ENCODE peak calls at places on chromosomes 6 and 20, in nine cellular contexts. S is OCI-M1; I is neural crest cell; X is endodermal cell; L is GM13977; Q is H7; T is effector CD4-positive, alpha-beta T cell; B is Caco-2; U is fibroblast of pulmonary artery. A is an unnamed sample.

GRCh38 chr20:63095718-63096654 is 89.2 kb upstream of the BHLHE23 start:
- DNase-seq in S (no peak), I (no peak), X (peak), L (no peak), Q (peak), T (no peak), B (no peak), U (no peak), A (no peak)

GRCh38 chr20:11676618-11677289 is 240.9 kb upstream of the BTBD3 start:
- DNase-seq in S (peak), I (peak), X (peak), L (no peak), Q (peak), T (no peak), B (peak), U (peak), A (peak)

GRCh38 chr6:82084324-82084920 is 163.1 kb downstream of the IBTK start:
- DNase-seq in S (no peak), I (no peak), X (no peak), L (no peak), Q (no peak), T (no peak), B (no peak), U (no peak), A (no peak)

GRCh38 chr6:52371656-52372151 is 9.8 kb downstream of the PAQR8 start:
- DNase-seq in S (no peak), I (no peak), X (no peak), L (no peak), Q (no peak), T (no peak), B (no peak), U (peak), A (peak)

GRCh38 chr6:132730560-132730959 is 16.7 kb upstream of the VNN1 start:
- DNase-seq in S (no peak), I (no peak), X (no peak), L (no peak), Q (no peak), T (no peak), B (no peak), U (peak), A (peak)

GRCh38 chr20:14219801-14220461 is 117.5 kb downstream of the FLRT3 start:
- DNase-seq in S (no peak), I (no peak), X (peak), L (no peak), Q (peak), T (no peak), B (peak), U (no peak), A (no peak)

GRCh38 chr6:38646166-38646565 is 6.4 kb upstream of the BTBD9 start:
- DNase-seq in S (no peak), I (no peak), X (no peak), L (no peak), Q (no peak), T (no peak), B (no peak), U (no peak), A (peak)

GRCh38 chr6:169062272-169062671 is 191.4 kb downstream of the THBS2 start:
- DNase-seq in S (no peak), I (no peak), X (no peak), L (no peak), Q (no peak), T (no peak), B (no peak), U (no peak), A (no peak)

GRCh38 chr20:35854697-35855434 is 83.1 kb downstream of the PHF20 start:
- DNase-seq in S (peak), I (no peak), X (no peak), L (no peak), Q (no peak), T (no peak), B (peak), U (no peak), A (no peak)

GRCh38 chr6:73879466-73879865 is 183.5 kb downstream of the CD109 start:
- DNase-seq in S (no peak), I (no peak), X (no peak), L (no peak), Q (no peak), T (no peak), B (no peak), U (no peak), A (no peak)

GRCh38 chr20:10004900-10005299 is 29.9 kb upstream of the ANKEF1 start:
- DNase-seq in S (peak), I (no peak), X (no peak), L (no peak), Q (no peak), T (no peak), B (no peak), U (no peak), A (no peak)

GRCh38 chr20:58523072-58523681 is 8.0 kb upstream of the APCDD1L start:
- DNase-seq in S (no peak), I (no peak), X (no peak), L (no peak), Q (no peak), T (no peak), B (no peak), U (no peak), A (peak)

GRCh38 chr6:167341665-167342655 is 17.1 kb downstream of the TTLL2 start:
- DNase-seq in S (no peak), I (no peak), X (no peak), L (no peak), Q (no peak), T (no peak), B (peak), U (no peak), A (no peak)

GRCh38 chr6:152585236-152585635 is 51.9 kb downstream of the SYNE1 start:
- DNase-seq in S (no peak), I (no peak), X (no peak), L (no peak), Q (no peak), T (no peak), B (no peak), U (no peak), A (no peak)

GRCh38 chr6:36851149-36851614 is 11.9 kb upstream of the CPNE5 start:
- DNase-seq in S (peak), I (peak), X (peak), L (peak), Q (peak), T (peak), B (peak), U (peak), A (peak)

GRCh38 chr6:121549741-121550140 is 114.3 kb downstream of the GJA1 start:
- DNase-seq in S (no peak), I (no peak), X (no peak), L (no peak), Q (no peak), T (no peak), B (no peak), U (peak), A (peak)